ENCODE peak calls at places on chromosome 2, in ten cellular contexts. N is nephron progenitor cell, J is H1, P is endothelial cell of umbilical vein, Y is A549, V is heart left ventricle, W is tibial nerve, H is psoas muscle, U is D721Med, B is WTC11. Z is an unnamed sample.

GRCh38 chr2:218867900-218868299 is 8.3 kb downstream of the WNT6 start:
- DNase-seq in N (no peak), J (no peak), P (no peak), Y (no peak), V (no peak), W (no peak), H (no peak), U (no peak), B (no peak), Z (no peak)

GRCh38 chr2:127582863-127583861 is 47.7 kb downstream of the MYO7B start:
- DNase-seq in N (no peak), J (peak; percentile 41), P (no peak), Y (no peak), V (peak; percentile 11), W (no peak), H (peak; percentile 42), U (no peak), B (no peak), Z (no peak)

GRCh38 chr2:192775461-192776262 is 580.9 kb upstream of the TMEFF2 start:
- DNase-seq in N (no peak), J (no peak), P (no peak), Y (no peak), V (no peak), W (no peak), H (no peak), U (no peak), B (no peak), Z (no peak)

GRCh38 chr2:28393115-28393836 is 618 bp downstream of the FOSL2 start:
- DNase-seq in N (peak; percentile 71), J (peak; percentile 63), P (peak; percentile 56), Y (no peak), V (peak; percentile 80), W (no peak), H (peak; percentile 87), U (no peak), B (peak; percentile 48), Z (peak; percentile 84)

GRCh38 chr2:137228566-137228965 is 463.2 kb downstream of the THSD7B start:
- DNase-seq in N (no peak), J (no peak), P (no peak), Y (no peak), V (no peak), W (no peak), H (no peak), U (no peak), B (no peak), Z (no peak)

GRCh38 chr2:150141241-150142001 is 346.0 kb downstream of the RND3 start:
- DNase-seq in N (no peak), J (no peak), P (peak; percentile 91), Y (no peak), V (no peak), W (no peak), H (no peak), U (no peak), B (no peak), Z (no peak)

GRCh38 chr2:122300758-122301157 is 545.3 kb downstream of the TSN start:
- DNase-seq in N (no peak), J (no peak), P (no peak), Y (no peak), V (no peak), W (no peak), H (no peak), U (no peak), B (peak; percentile 18), Z (no peak)

GRCh38 chr2:24048662-24049484 is 668 bp upstream of the FKBP1B start:
- DNase-seq in N (no peak), J (no peak), P (no peak), Y (no peak), V (no peak), W (no peak), H (no peak), U (no peak), B (no peak), Z (no peak)

GRCh38 chr2:86314125-86314524 is 23.3 kb downstream of the REEP1 start:
- DNase-seq in N (no peak), J (no peak), P (no peak), Y (no peak), V (no peak), W (no peak), H (no peak), U (no peak), B (no peak), Z (peak; percentile 87)

GRCh38 chr2:46648141-46648742 is 168.9 kb downstream of the TMEM247 start:
- DNase-seq in N (no peak), J (no peak), P (no peak), Y (peak; percentile 38), V (no peak), W (no peak), H (no peak), U (no peak), B (no peak), Z (no peak)
- TF ChIP-seq CTCF in N (no peak), J (no peak), P (no peak), Y (no peak), V (no peak), W (no peak), H (no peak), U (no peak), B (no peak), Z (no peak)

DNA sequence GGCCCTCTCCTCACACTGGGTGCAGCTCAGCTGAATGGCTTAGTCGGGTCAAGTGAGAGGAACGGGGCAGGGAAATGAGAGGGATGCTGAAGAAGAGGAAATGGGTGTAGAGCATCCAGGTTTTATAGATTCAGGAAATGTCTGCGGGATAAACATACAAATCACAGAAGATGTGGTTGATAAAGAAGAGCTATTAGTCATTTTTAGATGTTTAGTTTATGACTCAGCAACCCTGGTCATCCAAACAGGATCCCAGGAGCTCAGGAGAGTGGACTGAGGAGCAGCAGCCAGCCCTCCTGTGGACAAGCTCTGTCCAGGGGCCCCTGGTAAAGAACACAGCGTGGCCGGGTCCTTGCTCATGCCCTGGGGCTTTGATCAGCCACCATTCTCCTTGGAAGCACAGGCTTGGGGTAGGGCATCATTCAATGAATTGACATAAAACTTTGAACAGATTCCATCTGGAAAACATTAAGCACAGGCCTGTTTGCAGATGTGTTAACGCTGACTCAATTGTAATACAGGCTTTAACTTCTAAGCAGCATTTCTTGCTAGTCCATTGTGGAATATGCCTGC is 83.0 kb downstream of the NPAS2 start:
- DNase-seq in N (no peak), J (no peak), P (peak; percentile 94), Y (peak; percentile 94), V (no peak), W (peak; percentile 19), H (no peak), U (no peak), B (no peak), Z (no peak)
- TF ChIP-seq CTCF in N (no peak), J (no peak), P (no peak), Y (no peak), V (no peak), W (no peak), H (no peak), U (no peak), B (no peak), Z (no peak)

DNA sequence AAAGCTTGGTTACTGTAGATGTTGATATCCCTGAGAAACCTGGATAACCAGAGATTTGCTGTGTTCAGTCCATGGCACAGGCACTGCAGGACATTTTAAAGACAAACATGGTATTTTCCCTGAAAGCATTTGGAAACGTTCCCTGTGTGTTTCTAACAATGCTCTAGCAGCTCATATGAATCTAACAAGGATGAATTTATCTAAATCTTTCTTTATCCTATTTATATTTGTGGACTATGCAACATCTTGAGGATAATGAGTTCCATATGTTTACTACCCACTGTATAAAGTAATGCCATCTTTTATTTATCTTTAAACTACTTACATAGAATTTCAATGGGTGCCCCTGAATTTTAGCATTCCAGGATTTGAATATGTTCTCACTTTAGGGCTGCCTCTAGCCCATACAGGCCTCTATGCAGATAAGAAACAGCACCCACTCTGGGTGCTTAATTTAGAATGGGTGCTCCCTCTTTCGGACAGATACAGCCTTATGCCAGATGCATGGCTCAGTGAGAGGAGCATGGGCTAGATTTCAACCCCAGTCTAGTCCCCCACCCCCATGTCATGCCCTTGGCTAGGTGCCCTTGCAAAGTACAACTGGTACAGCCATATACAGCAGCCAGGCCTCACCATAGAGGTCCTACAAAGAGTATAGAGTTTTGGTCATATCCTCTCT is 50.6 kb upstream of the NEMP2 start:
- DNase-seq in N (no peak), J (no peak), P (no peak), Y (no peak), V (no peak), W (no peak), H (no peak), U (no peak), B (no peak), Z (no peak)
- TF ChIP-seq CTCF in N (no peak), J (no peak), P (no peak), Y (no peak), V (peak; percentile 18), W (no peak), H (no peak), U (no peak), B (no peak), Z (no peak)

DNA sequence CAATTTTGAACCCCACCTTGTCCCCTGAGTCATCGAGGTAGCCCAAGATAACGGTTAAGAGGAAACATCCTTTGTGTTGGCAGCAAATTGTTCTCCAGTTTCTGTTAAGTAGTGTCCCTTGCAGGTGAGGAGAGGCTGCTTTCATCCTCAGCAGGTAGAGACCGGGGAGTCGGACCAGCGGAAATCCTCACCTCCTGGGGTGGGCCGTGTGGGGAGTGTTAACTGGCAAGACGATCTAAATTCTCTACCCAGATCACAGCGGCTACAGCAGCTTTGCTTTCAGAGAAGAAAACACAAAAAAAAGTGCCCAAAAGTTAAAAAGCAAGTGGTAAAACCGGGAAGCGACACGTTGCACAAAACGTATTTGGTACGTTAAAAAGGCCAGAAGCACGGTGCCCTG is 63.2 kb downstream of the ADI1 start:
- DNase-seq in N (no peak), J (no peak), P (no peak), Y (no peak), V (no peak), W (no peak), H (peak; percentile 32), U (no peak), B (no peak), Z (no peak)
- TF ChIP-seq CTCF in N (no peak), J (no peak), P (no peak), Y (no peak), V (no peak), W (no peak), H (no peak), U (no peak), B (no peak), Z (no peak)

DNA sequence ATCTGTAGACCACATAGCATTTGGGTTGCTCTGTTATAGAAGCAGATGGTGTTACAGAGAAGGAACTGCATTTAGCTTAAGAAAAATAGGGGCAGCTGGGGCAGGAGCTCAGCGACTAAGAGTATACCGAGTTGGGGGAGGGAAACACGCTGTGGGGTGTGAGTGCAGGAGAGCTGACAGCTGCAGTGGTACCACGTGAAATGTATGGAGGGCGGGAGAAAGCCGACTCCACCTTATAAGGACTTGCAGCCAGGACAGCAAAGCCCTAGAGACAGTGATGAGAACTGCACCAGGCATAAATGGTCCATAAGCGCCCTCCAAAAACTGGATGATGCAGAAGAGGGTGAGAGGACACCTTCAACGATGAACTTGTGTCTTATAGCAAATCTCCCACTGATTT is 237.6 kb downstream of the PRKCE start:
- DNase-seq in N (no peak), J (no peak), P (no peak), Y (no peak), V (no peak), W (peak; percentile 34), H (no peak), U (no peak), B (peak; percentile 18), Z (no peak)
- TF ChIP-seq CTCF in N (no peak), J (peak; percentile 18), P (no peak), Y (no peak), V (no peak), W (no peak), H (no peak), U (peak; percentile 19), B (no peak), Z (peak; percentile 40)

GRCh38 chr2:117618607-117619006 is 195.9 kb upstream of the DDX18 start:
- DNase-seq in N (no peak), J (no peak), P (no peak), Y (no peak), V (no peak), W (no peak), H (no peak), U (no peak), B (no peak), Z (no peak)
- TF ChIP-seq CTCF in N (no peak), J (peak; percentile 48), P (no peak), Y (no peak), V (no peak), W (no peak), H (no peak), U (no peak), B (no peak), Z (no peak)